ENCODE peak calls at places on chromosomes 7 and 10, in nine cellular contexts. One of them, this sample, is unnamed.

GRCh38 chr7:129829677-129830631 is 122.8 kb downstream of the UBE2H start:
- DNase-seq in neural crest cell: peak; percentile 53
- DNase-seq in esophagus squamous epithelium: no peak
- DNase-seq in CD8-positive, alpha-beta memory T cell: peak; percentile 36
- DNase-seq in OCI-M1: peak; percentile 78
- DNase-seq in body of pancreas: peak; percentile 70
- DNase-seq in Kasumi-1: peak; percentile 92
- DNase-seq in choroid plexus epithelial cell: peak; percentile 92
- DNase-seq in DMS153: peak; percentile 70
- DNase-seq in this sample: peak; percentile 67

GRCh38 chr7:71267734-71268133 is 135.8 kb downstream of the GALNT17 start:
- DNase-seq in neural crest cell: no peak
- DNase-seq in esophagus squamous epithelium: no peak
- DNase-seq in CD8-positive, alpha-beta memory T cell: no peak
- DNase-seq in OCI-M1: no peak
- DNase-seq in body of pancreas: no peak
- DNase-seq in Kasumi-1: no peak
- DNase-seq in choroid plexus epithelial cell: no peak
- DNase-seq in DMS153: no peak
- DNase-seq in this sample: no peak

GRCh38 chr10:95499482-95499989 is 61.6 kb downstream of the SORBS1 start:
- DNase-seq in neural crest cell: no peak
- DNase-seq in esophagus squamous epithelium: no peak
- DNase-seq in CD8-positive, alpha-beta memory T cell: no peak
- DNase-seq in OCI-M1: no peak
- DNase-seq in body of pancreas: no peak
- DNase-seq in Kasumi-1: no peak
- DNase-seq in choroid plexus epithelial cell: peak; percentile 15
- DNase-seq in DMS153: no peak
- DNase-seq in this sample: no peak

GRCh38 chr7:33745934-33746333 is 159.4 kb upstream of the BMPER start:
- DNase-seq in neural crest cell: no peak
- DNase-seq in esophagus squamous epithelium: no peak
- DNase-seq in CD8-positive, alpha-beta memory T cell: no peak
- DNase-seq in OCI-M1: no peak
- DNase-seq in body of pancreas: no peak
- DNase-seq in Kasumi-1: no peak
- DNase-seq in choroid plexus epithelial cell: no peak
- DNase-seq in DMS153: no peak
- DNase-seq in this sample: no peak

GRCh38 chr7:82697897-82698296 is 254.3 kb upstream of the CACNA2D1 start:
- DNase-seq in neural crest cell: no peak
- DNase-seq in esophagus squamous epithelium: no peak
- DNase-seq in CD8-positive, alpha-beta memory T cell: no peak
- DNase-seq in OCI-M1: no peak
- DNase-seq in body of pancreas: no peak
- DNase-seq in Kasumi-1: no peak
- DNase-seq in choroid plexus epithelial cell: peak; percentile 33
- DNase-seq in DMS153: no peak
- DNase-seq in this sample: no peak

GRCh38 chr7:3097734-3098133 is 54.1 kb upstream of the CARD11 start:
- DNase-seq in neural crest cell: no peak
- DNase-seq in esophagus squamous epithelium: no peak
- DNase-seq in CD8-positive, alpha-beta memory T cell: no peak
- DNase-seq in OCI-M1: no peak
- DNase-seq in body of pancreas: no peak
- DNase-seq in Kasumi-1: no peak
- DNase-seq in choroid plexus epithelial cell: no peak
- DNase-seq in DMS153: no peak
- DNase-seq in this sample: no peak

GRCh38 chr7:82430518-82431465 is 12.8 kb downstream of the CACNA2D1 start:
- DNase-seq in neural crest cell: no peak
- DNase-seq in esophagus squamous epithelium: no peak
- DNase-seq in CD8-positive, alpha-beta memory T cell: no peak
- DNase-seq in OCI-M1: no peak
- DNase-seq in body of pancreas: no peak
- DNase-seq in Kasumi-1: no peak
- DNase-seq in choroid plexus epithelial cell: no peak
- DNase-seq in DMS153: no peak
- DNase-seq in this sample: no peak

GRCh38 chr7:108351715-108352114 is 104.5 kb downstream of the NRCAM start:
- DNase-seq in neural crest cell: no peak
- DNase-seq in esophagus squamous epithelium: no peak
- DNase-seq in CD8-positive, alpha-beta memory T cell: no peak
- DNase-seq in OCI-M1: no peak
- DNase-seq in body of pancreas: no peak
- DNase-seq in Kasumi-1: no peak
- DNase-seq in choroid plexus epithelial cell: peak; percentile 15
- DNase-seq in DMS153: peak; percentile 78
- DNase-seq in this sample: no peak

GRCh38 chr7:148318092-148318756 is 272.3 kb upstream of the C7orf33 start:
- DNase-seq in neural crest cell: no peak
- DNase-seq in esophagus squamous epithelium: no peak
- DNase-seq in CD8-positive, alpha-beta memory T cell: no peak
- DNase-seq in OCI-M1: no peak
- DNase-seq in body of pancreas: no peak
- DNase-seq in Kasumi-1: no peak
- DNase-seq in choroid plexus epithelial cell: no peak
- DNase-seq in DMS153: no peak
- DNase-seq in this sample: no peak

GRCh38 chr7:77783540-77783939 is 14.7 kb downstream of the TMEM60 start:
- DNase-seq in neural crest cell: no peak
- DNase-seq in esophagus squamous epithelium: no peak
- DNase-seq in CD8-positive, alpha-beta memory T cell: no peak
- DNase-seq in OCI-M1: no peak
- DNase-seq in body of pancreas: no peak
- DNase-seq in Kasumi-1: no peak
- DNase-seq in choroid plexus epithelial cell: no peak
- DNase-seq in DMS153: no peak
- DNase-seq in this sample: no peak

GRCh38 chr10:102450374-102451104 is 804 bp downstream of the C10orf95 start:
- DNase-seq in neural crest cell: peak; percentile 56
- DNase-seq in esophagus squamous epithelium: peak; percentile 51
- DNase-seq in CD8-positive, alpha-beta memory T cell: peak; percentile 95
- DNase-seq in OCI-M1: peak; percentile 92
- DNase-seq in body of pancreas: peak; percentile 89
- DNase-seq in Kasumi-1: peak; percentile 78
- DNase-seq in choroid plexus epithelial cell: peak; percentile 71
- DNase-seq in DMS153: peak; percentile 79
- DNase-seq in this sample: peak; percentile 80

GRCh38 chr7:155984028-155984607 is 171.9 kb upstream of the SHH start:
- DNase-seq in neural crest cell: no peak
- DNase-seq in esophagus squamous epithelium: no peak
- DNase-seq in CD8-positive, alpha-beta memory T cell: no peak
- DNase-seq in OCI-M1: no peak
- DNase-seq in body of pancreas: no peak
- DNase-seq in Kasumi-1: no peak
- DNase-seq in choroid plexus epithelial cell: no peak
- DNase-seq in DMS153: no peak
- DNase-seq in this sample: no peak

GRCh38 chr10:113958631-113959382 is 84.9 kb upstream of the ADRB1 start:
- DNase-seq in neural crest cell: no peak
- DNase-seq in esophagus squamous epithelium: no peak
- DNase-seq in CD8-positive, alpha-beta memory T cell: no peak
- DNase-seq in OCI-M1: no peak
- DNase-seq in body of pancreas: peak; percentile 32
- DNase-seq in Kasumi-1: peak; percentile 34
- DNase-seq in choroid plexus epithelial cell: peak; percentile 95
- DNase-seq in DMS153: peak; percentile 84
- DNase-seq in this sample: no peak

GRCh38 chr7:132135986-132136385 is 440.3 kb downstream of the PLXNA4 start:
- DNase-seq in neural crest cell: no peak
- DNase-seq in esophagus squamous epithelium: no peak
- DNase-seq in CD8-positive, alpha-beta memory T cell: no peak
- DNase-seq in OCI-M1: no peak
- DNase-seq in body of pancreas: no peak
- DNase-seq in Kasumi-1: no peak
- DNase-seq in choroid plexus epithelial cell: no peak
- DNase-seq in DMS153: no peak
- DNase-seq in this sample: no peak

GRCh38 chr10:99906470-99906869 is 103.3 kb downstream of the DNMBP start:
- DNase-seq in neural crest cell: no peak
- DNase-seq in esophagus squamous epithelium: no peak
- DNase-seq in CD8-positive, alpha-beta memory T cell: no peak
- DNase-seq in OCI-M1: no peak
- DNase-seq in body of pancreas: no peak
- DNase-seq in Kasumi-1: no peak
- DNase-seq in choroid plexus epithelial cell: peak; percentile 98
- DNase-seq in DMS153: no peak
- DNase-seq in this sample: no peak

GRCh38 chr7:109532262-109532992 is 962.8 kb downstream of the DNAJB9 start:
- DNase-seq in neural crest cell: no peak
- DNase-seq in esophagus squamous epithelium: no peak
- DNase-seq in CD8-positive, alpha-beta memory T cell: no peak
- DNase-seq in OCI-M1: no peak
- DNase-seq in body of pancreas: no peak
- DNase-seq in Kasumi-1: no peak
- DNase-seq in choroid plexus epithelial cell: no peak
- DNase-seq in DMS153: no peak
- DNase-seq in this sample: no peak

GRCh38 chr7:14714161-14714728 is 188.3 kb downstream of the DGKB start:
- DNase-seq in neural crest cell: no peak
- DNase-seq in esophagus squamous epithelium: no peak
- DNase-seq in CD8-positive, alpha-beta memory T cell: no peak
- DNase-seq in OCI-M1: no peak
- DNase-seq in body of pancreas: no peak
- DNase-seq in Kasumi-1: no peak
- DNase-seq in choroid plexus epithelial cell: no peak
- DNase-seq in DMS153: no peak
- DNase-seq in this sample: no peak

GRCh38 chr7:124779620-124780019 is 14.0 kb upstream of the GPR37 start:
- DNase-seq in neural crest cell: no peak
- DNase-seq in esophagus squamous epithelium: no peak
- DNase-seq in CD8-positive, alpha-beta memory T cell: no peak
- DNase-seq in OCI-M1: no peak
- DNase-seq in body of pancreas: no peak
- DNase-seq in Kasumi-1: no peak
- DNase-seq in choroid plexus epithelial cell: no peak
- DNase-seq in DMS153: no peak
- DNase-seq in this sample: no peak

GRCh38 chr10:86252573-86252972 is 114.0 kb downstream of the GRID1 start:
- DNase-seq in neural crest cell: no peak
- DNase-seq in esophagus squamous epithelium: no peak
- DNase-seq in CD8-positive, alpha-beta memory T cell: no peak
- DNase-seq in OCI-M1: no peak
- DNase-seq in body of pancreas: no peak
- DNase-seq in Kasumi-1: no peak
- DNase-seq in choroid plexus epithelial cell: no peak
- DNase-seq in DMS153: no peak
- DNase-seq in this sample: no peak

GRCh38 chr10:21860718-21861117 is 142.8 kb downstream of the DNAJC1 start:
- DNase-seq in neural crest cell: no peak
- DNase-seq in esophagus squamous epithelium: no peak
- DNase-seq in CD8-positive, alpha-beta memory T cell: no peak
- DNase-seq in OCI-M1: no peak
- DNase-seq in body of pancreas: no peak
- DNase-seq in Kasumi-1: no peak
- DNase-seq in choroid plexus epithelial cell: peak; percentile 21
- DNase-seq in DMS153: no peak
- DNase-seq in this sample: no peak

GRCh38 chr7:125848157-125848556 is 918.5 kb upstream of the POT1 start:
- DNase-seq in neural crest cell: no peak
- DNase-seq in esophagus squamous epithelium: no peak
- DNase-seq in CD8-positive, alpha-beta memory T cell: no peak
- DNase-seq in OCI-M1: no peak
- DNase-seq in body of pancreas: no peak
- DNase-seq in Kasumi-1: no peak
- DNase-seq in choroid plexus epithelial cell: no peak
- DNase-seq in DMS153: no peak
- DNase-seq in this sample: no peak

GRCh38 chr7:5489991-5490536 is 66.4 kb upstream of the TNRC18 start:
- DNase-seq in neural crest cell: no peak
- DNase-seq in esophagus squamous epithelium: no peak
- DNase-seq in CD8-positive, alpha-beta memory T cell: no peak
- DNase-seq in OCI-M1: no peak
- DNase-seq in body of pancreas: no peak
- DNase-seq in Kasumi-1: no peak
- DNase-seq in choroid plexus epithelial cell: peak; percentile 72
- DNase-seq in DMS153: no peak
- DNase-seq in this sample: no peak